ENCODE peak calls at places on chromosomes 6 and 20, in eight cellular contexts. One of them, this sample, is unnamed.

GRCh38 chr6:28995093-28995650 is 9.9 kb downstream of the ZNF311 start:
- DNase-seq in nephron progenitor cell: no peak
- DNase-seq in NCI-H1105: no peak
- DNase-seq in stimulated activated CD8-positive, alpha-beta memory T cell treated with anti-CD3 and anti-CD28 coated beads, Interleukin-12 subunit alpha, Interleukin-12 subunit beta, amount 100 ng/mL, for 4 hours: no peak
- DNase-seq in brain microvascular endothelial cell: no peak
- DNase-seq in dermis microvascular lymphatic vessel endothelial cell: no peak
- DNase-seq in CD4-positive, alpha-beta T cell: no peak
- DNase-seq in cardiac fibroblast: no peak
- DNase-seq in this sample: no peak

GRCh38 chr6:84568971-84569370 is 195.4 kb downstream of the TBX18 start:
- DNase-seq in nephron progenitor cell: no peak
- DNase-seq in NCI-H1105: no peak
- DNase-seq in stimulated activated CD8-positive, alpha-beta memory T cell treated with anti-CD3 and anti-CD28 coated beads, Interleukin-12 subunit alpha, Interleukin-12 subunit beta, amount 100 ng/mL, for 4 hours: no peak
- DNase-seq in brain microvascular endothelial cell: no peak
- DNase-seq in dermis microvascular lymphatic vessel endothelial cell: peak; percentile 5
- DNase-seq in CD4-positive, alpha-beta T cell: no peak
- DNase-seq in cardiac fibroblast: peak; percentile 81
- DNase-seq in this sample: peak; percentile 5

GRCh38 chr6:1766663-1767062 is 156.9 kb downstream of the FOXC1 start:
- DNase-seq in nephron progenitor cell: no peak
- DNase-seq in NCI-H1105: no peak
- DNase-seq in stimulated activated CD8-positive, alpha-beta memory T cell treated with anti-CD3 and anti-CD28 coated beads, Interleukin-12 subunit alpha, Interleukin-12 subunit beta, amount 100 ng/mL, for 4 hours: no peak
- DNase-seq in brain microvascular endothelial cell: no peak
- DNase-seq in dermis microvascular lymphatic vessel endothelial cell: peak; percentile 61
- DNase-seq in CD4-positive, alpha-beta T cell: no peak
- DNase-seq in cardiac fibroblast: peak; percentile 45
- DNase-seq in this sample: no peak

GRCh38 chr6:149766156-149766768 is 16.7 kb downstream of the PCMT1 start:
- DNase-seq in nephron progenitor cell: no peak
- DNase-seq in NCI-H1105: no peak
- DNase-seq in stimulated activated CD8-positive, alpha-beta memory T cell treated with anti-CD3 and anti-CD28 coated beads, Interleukin-12 subunit alpha, Interleukin-12 subunit beta, amount 100 ng/mL, for 4 hours: no peak
- DNase-seq in brain microvascular endothelial cell: peak; percentile 97
- DNase-seq in dermis microvascular lymphatic vessel endothelial cell: peak; percentile 91
- DNase-seq in CD4-positive, alpha-beta T cell: no peak
- DNase-seq in cardiac fibroblast: peak; percentile 95
- DNase-seq in this sample: peak; percentile 4

GRCh38 chr6:121809211-121809610 is 373.8 kb downstream of the GJA1 start:
- DNase-seq in nephron progenitor cell: no peak
- DNase-seq in NCI-H1105: no peak
- DNase-seq in stimulated activated CD8-positive, alpha-beta memory T cell treated with anti-CD3 and anti-CD28 coated beads, Interleukin-12 subunit alpha, Interleukin-12 subunit beta, amount 100 ng/mL, for 4 hours: no peak
- DNase-seq in brain microvascular endothelial cell: no peak
- DNase-seq in dermis microvascular lymphatic vessel endothelial cell: no peak
- DNase-seq in CD4-positive, alpha-beta T cell: no peak
- DNase-seq in cardiac fibroblast: peak; percentile 52
- DNase-seq in this sample: no peak

GRCh38 chr6:125826695-125827463 is 36.1 kb downstream of the NCOA7 start:
- DNase-seq in nephron progenitor cell: no peak
- DNase-seq in NCI-H1105: no peak
- DNase-seq in stimulated activated CD8-positive, alpha-beta memory T cell treated with anti-CD3 and anti-CD28 coated beads, Interleukin-12 subunit alpha, Interleukin-12 subunit beta, amount 100 ng/mL, for 4 hours: no peak
- DNase-seq in brain microvascular endothelial cell: no peak
- DNase-seq in dermis microvascular lymphatic vessel endothelial cell: no peak
- DNase-seq in CD4-positive, alpha-beta T cell: no peak
- DNase-seq in cardiac fibroblast: no peak
- DNase-seq in this sample: no peak

GRCh38 chr20:63090682-63091571 is 84.2 kb upstream of the BHLHE23 start:
- DNase-seq in nephron progenitor cell: peak; percentile 0
- DNase-seq in NCI-H1105: no peak
- DNase-seq in stimulated activated CD8-positive, alpha-beta memory T cell treated with anti-CD3 and anti-CD28 coated beads, Interleukin-12 subunit alpha, Interleukin-12 subunit beta, amount 100 ng/mL, for 4 hours: no peak
- DNase-seq in brain microvascular endothelial cell: no peak
- DNase-seq in dermis microvascular lymphatic vessel endothelial cell: no peak
- DNase-seq in CD4-positive, alpha-beta T cell: no peak
- DNase-seq in cardiac fibroblast: no peak
- DNase-seq in this sample: no peak

GRCh38 chr6:42968126-42968701 is 7.7 kb downstream of the GNMT start:
- DNase-seq in nephron progenitor cell: no peak
- DNase-seq in NCI-H1105: no peak
- DNase-seq in stimulated activated CD8-positive, alpha-beta memory T cell treated with anti-CD3 and anti-CD28 coated beads, Interleukin-12 subunit alpha, Interleukin-12 subunit beta, amount 100 ng/mL, for 4 hours: no peak
- DNase-seq in brain microvascular endothelial cell: no peak
- DNase-seq in dermis microvascular lymphatic vessel endothelial cell: no peak
- DNase-seq in CD4-positive, alpha-beta T cell: no peak
- DNase-seq in cardiac fibroblast: no peak
- DNase-seq in this sample: no peak

GRCh38 chr20:11847827-11848226 is 69.9 kb upstream of the BTBD3 start:
- DNase-seq in nephron progenitor cell: no peak
- DNase-seq in NCI-H1105: peak; percentile 39
- DNase-seq in stimulated activated CD8-positive, alpha-beta memory T cell treated with anti-CD3 and anti-CD28 coated beads, Interleukin-12 subunit alpha, Interleukin-12 subunit beta, amount 100 ng/mL, for 4 hours: no peak
- DNase-seq in brain microvascular endothelial cell: no peak
- DNase-seq in dermis microvascular lymphatic vessel endothelial cell: peak; percentile 17
- DNase-seq in CD4-positive, alpha-beta T cell: no peak
- DNase-seq in cardiac fibroblast: no peak
- DNase-seq in this sample: peak; percentile 16

GRCh38 chr6:67629268-67629667 is 1005.8 kb upstream of the ADGRB3 start:
- DNase-seq in nephron progenitor cell: no peak
- DNase-seq in NCI-H1105: no peak
- DNase-seq in stimulated activated CD8-positive, alpha-beta memory T cell treated with anti-CD3 and anti-CD28 coated beads, Interleukin-12 subunit alpha, Interleukin-12 subunit beta, amount 100 ng/mL, for 4 hours: no peak
- DNase-seq in brain microvascular endothelial cell: no peak
- DNase-seq in dermis microvascular lymphatic vessel endothelial cell: no peak
- DNase-seq in CD4-positive, alpha-beta T cell: no peak
- DNase-seq in cardiac fibroblast: peak; percentile 65
- DNase-seq in this sample: no peak

GRCh38 chr6:19535351-19535750 is 301.8 kb upstream of the ID4 start:
- DNase-seq in nephron progenitor cell: no peak
- DNase-seq in NCI-H1105: peak; percentile 86
- DNase-seq in stimulated activated CD8-positive, alpha-beta memory T cell treated with anti-CD3 and anti-CD28 coated beads, Interleukin-12 subunit alpha, Interleukin-12 subunit beta, amount 100 ng/mL, for 4 hours: no peak
- DNase-seq in brain microvascular endothelial cell: no peak
- DNase-seq in dermis microvascular lymphatic vessel endothelial cell: no peak
- DNase-seq in CD4-positive, alpha-beta T cell: no peak
- DNase-seq in cardiac fibroblast: no peak
- DNase-seq in this sample: no peak

GRCh38 chr6:35161776-35162607 is 20.9 kb upstream of the TCP11 start:
- DNase-seq in nephron progenitor cell: peak; percentile 32
- DNase-seq in NCI-H1105: no peak
- DNase-seq in stimulated activated CD8-positive, alpha-beta memory T cell treated with anti-CD3 and anti-CD28 coated beads, Interleukin-12 subunit alpha, Interleukin-12 subunit beta, amount 100 ng/mL, for 4 hours: no peak
- DNase-seq in brain microvascular endothelial cell: no peak
- DNase-seq in dermis microvascular lymphatic vessel endothelial cell: no peak
- DNase-seq in CD4-positive, alpha-beta T cell: no peak
- DNase-seq in cardiac fibroblast: peak; percentile 71
- DNase-seq in this sample: no peak

GRCh38 chr6:37822851-37823682 is 3.5 kb downstream of the ZFAND3 start:
- DNase-seq in nephron progenitor cell: no peak
- DNase-seq in NCI-H1105: no peak
- DNase-seq in stimulated activated CD8-positive, alpha-beta memory T cell treated with anti-CD3 and anti-CD28 coated beads, Interleukin-12 subunit alpha, Interleukin-12 subunit beta, amount 100 ng/mL, for 4 hours: no peak
- DNase-seq in brain microvascular endothelial cell: peak; percentile 14
- DNase-seq in dermis microvascular lymphatic vessel endothelial cell: no peak
- DNase-seq in CD4-positive, alpha-beta T cell: no peak
- DNase-seq in cardiac fibroblast: peak; percentile 55
- DNase-seq in this sample: no peak

GRCh38 chr20:6492396-6493055 is 275.0 kb upstream of the BMP2 start:
- DNase-seq in nephron progenitor cell: no peak
- DNase-seq in NCI-H1105: no peak
- DNase-seq in stimulated activated CD8-positive, alpha-beta memory T cell treated with anti-CD3 and anti-CD28 coated beads, Interleukin-12 subunit alpha, Interleukin-12 subunit beta, amount 100 ng/mL, for 4 hours: no peak
- DNase-seq in brain microvascular endothelial cell: peak; percentile 29
- DNase-seq in dermis microvascular lymphatic vessel endothelial cell: no peak
- DNase-seq in CD4-positive, alpha-beta T cell: no peak
- DNase-seq in cardiac fibroblast: peak; percentile 23
- DNase-seq in this sample: peak; percentile 11

GRCh38 chr6:77341058-77341986 is 122.0 kb downstream of the HTR1B start:
- DNase-seq in nephron progenitor cell: no peak
- DNase-seq in NCI-H1105: no peak
- DNase-seq in stimulated activated CD8-positive, alpha-beta memory T cell treated with anti-CD3 and anti-CD28 coated beads, Interleukin-12 subunit alpha, Interleukin-12 subunit beta, amount 100 ng/mL, for 4 hours: no peak
- DNase-seq in brain microvascular endothelial cell: no peak
- DNase-seq in dermis microvascular lymphatic vessel endothelial cell: no peak
- DNase-seq in CD4-positive, alpha-beta T cell: no peak
- DNase-seq in cardiac fibroblast: peak; percentile 61
- DNase-seq in this sample: no peak

GRCh38 chr6:33993653-33994052 is 152.2 kb downstream of the GRM4 start:
- DNase-seq in nephron progenitor cell: no peak
- DNase-seq in NCI-H1105: no peak
- DNase-seq in stimulated activated CD8-positive, alpha-beta memory T cell treated with anti-CD3 and anti-CD28 coated beads, Interleukin-12 subunit alpha, Interleukin-12 subunit beta, amount 100 ng/mL, for 4 hours: no peak
- DNase-seq in brain microvascular endothelial cell: no peak
- DNase-seq in dermis microvascular lymphatic vessel endothelial cell: no peak
- DNase-seq in CD4-positive, alpha-beta T cell: no peak
- DNase-seq in cardiac fibroblast: no peak
- DNase-seq in this sample: no peak

GRCh38 chr20:58877374-58878360 is 25.2 kb downstream of the GNAS start:
- DNase-seq in nephron progenitor cell: no peak
- DNase-seq in NCI-H1105: no peak
- DNase-seq in stimulated activated CD8-positive, alpha-beta memory T cell treated with anti-CD3 and anti-CD28 coated beads, Interleukin-12 subunit alpha, Interleukin-12 subunit beta, amount 100 ng/mL, for 4 hours: no peak
- DNase-seq in brain microvascular endothelial cell: no peak
- DNase-seq in dermis microvascular lymphatic vessel endothelial cell: no peak
- DNase-seq in CD4-positive, alpha-beta T cell: no peak
- DNase-seq in cardiac fibroblast: no peak
- DNase-seq in this sample: no peak

GRCh38 chr20:2320813-2321658 is 25.2 kb downstream of the TGM3 start:
- DNase-seq in nephron progenitor cell: no peak
- DNase-seq in NCI-H1105: no peak
- DNase-seq in stimulated activated CD8-positive, alpha-beta memory T cell treated with anti-CD3 and anti-CD28 coated beads, Interleukin-12 subunit alpha, Interleukin-12 subunit beta, amount 100 ng/mL, for 4 hours: no peak
- DNase-seq in brain microvascular endothelial cell: no peak
- DNase-seq in dermis microvascular lymphatic vessel endothelial cell: no peak
- DNase-seq in CD4-positive, alpha-beta T cell: no peak
- DNase-seq in cardiac fibroblast: no peak
- DNase-seq in this sample: no peak

GRCh38 chr6:74946961-74947360 is 258.9 kb downstream of the COL12A1 start:
- DNase-seq in nephron progenitor cell: no peak
- DNase-seq in NCI-H1105: no peak
- DNase-seq in stimulated activated CD8-positive, alpha-beta memory T cell treated with anti-CD3 and anti-CD28 coated beads, Interleukin-12 subunit alpha, Interleukin-12 subunit beta, amount 100 ng/mL, for 4 hours: no peak
- DNase-seq in brain microvascular endothelial cell: peak; percentile 40
- DNase-seq in dermis microvascular lymphatic vessel endothelial cell: peak; percentile 6
- DNase-seq in CD4-positive, alpha-beta T cell: no peak
- DNase-seq in cardiac fibroblast: peak; percentile 58
- DNase-seq in this sample: no peak

GRCh38 chr6:63636516-63636968 is 940 bp downstream of the PHF3 start:
- DNase-seq in nephron progenitor cell: peak; percentile 53
- DNase-seq in NCI-H1105: peak; percentile 65
- DNase-seq in stimulated activated CD8-positive, alpha-beta memory T cell treated with anti-CD3 and anti-CD28 coated beads, Interleukin-12 subunit alpha, Interleukin-12 subunit beta, amount 100 ng/mL, for 4 hours: peak; percentile 9
- DNase-seq in brain microvascular endothelial cell: peak; percentile 18
- DNase-seq in dermis microvascular lymphatic vessel endothelial cell: peak; percentile 23
- DNase-seq in CD4-positive, alpha-beta T cell: peak; percentile 28
- DNase-seq in cardiac fibroblast: peak; percentile 25
- DNase-seq in this sample: peak; percentile 46

GRCh38 chr20:5448449-5449118 is 131.8 kb upstream of the PROKR2 start:
- DNase-seq in nephron progenitor cell: peak; percentile 75
- DNase-seq in NCI-H1105: peak; percentile 55
- DNase-seq in stimulated activated CD8-positive, alpha-beta memory T cell treated with anti-CD3 and anti-CD28 coated beads, Interleukin-12 subunit alpha, Interleukin-12 subunit beta, amount 100 ng/mL, for 4 hours: peak; percentile 3
- DNase-seq in brain microvascular endothelial cell: peak; percentile 52
- DNase-seq in dermis microvascular lymphatic vessel endothelial cell: peak; percentile 20
- DNase-seq in CD4-positive, alpha-beta T cell: peak; percentile 10
- DNase-seq in cardiac fibroblast: peak; percentile 56
- DNase-seq in this sample: peak; percentile 14

GRCh38 chr20:17202668-17203067 is 24.2 kb upstream of the PCSK2 start:
- DNase-seq in nephron progenitor cell: peak; percentile 27
- DNase-seq in NCI-H1105: no peak
- DNase-seq in stimulated activated CD8-positive, alpha-beta memory T cell treated with anti-CD3 and anti-CD28 coated beads, Interleukin-12 subunit alpha, Interleukin-12 subunit beta, amount 100 ng/mL, for 4 hours: no peak
- DNase-seq in brain microvascular endothelial cell: no peak
- DNase-seq in dermis microvascular lymphatic vessel endothelial cell: no peak
- DNase-seq in CD4-positive, alpha-beta T cell: no peak
- DNase-seq in cardiac fibroblast: no peak
- DNase-seq in this sample: peak; percentile 20

GRCh38 chr6:26309731-26310142 is 55.3 kb upstream of the BTN3A2 start:
- DNase-seq in nephron progenitor cell: no peak
- DNase-seq in NCI-H1105: no peak
- DNase-seq in stimulated activated CD8-positive, alpha-beta memory T cell treated with anti-CD3 and anti-CD28 coated beads, Interleukin-12 subunit alpha, Interleukin-12 subunit beta, amount 100 ng/mL, for 4 hours: no peak
- DNase-seq in brain microvascular endothelial cell: peak; percentile 69
- DNase-seq in dermis microvascular lymphatic vessel endothelial cell: no peak
- DNase-seq in CD4-positive, alpha-beta T cell: no peak
- DNase-seq in cardiac fibroblast: no peak
- DNase-seq in this sample: no peak